ENCODE peak calls at places on chromosomes 4 and X, in nine cellular contexts. One of them, this sample, is unnamed.

GRCh38 chr4:77031544-77031943 is 44.2 kb downstream of the CCNI start:
- DNase-seq in upper lobe of right lung: no peak
- DNase-seq in psoas muscle: no peak
- DNase-seq in fibroblast of pulmonary artery: no peak
- DNase-seq in A549: no peak
- DNase-seq in keratinocyte: no peak
- DNase-seq in pancreas: no peak
- DNase-seq in epithelial cell of esophagus: no peak
- DNase-seq in Panc1: no peak
- DNase-seq in this sample: no peak

GRCh38 chr4:185797018-185797417 is 15.0 kb downstream of the SORBS2 start:
- DNase-seq in upper lobe of right lung: no peak
- DNase-seq in psoas muscle: no peak
- DNase-seq in fibroblast of pulmonary artery: no peak
- DNase-seq in A549: no peak
- DNase-seq in keratinocyte: no peak
- DNase-seq in pancreas: no peak
- DNase-seq in epithelial cell of esophagus: no peak
- DNase-seq in Panc1: no peak
- DNase-seq in this sample: no peak

GRCh38 chr4:55468724-55469123 is 73.0 kb downstream of the TMEM165 start:
- DNase-seq in upper lobe of right lung: no peak
- DNase-seq in psoas muscle: no peak
- DNase-seq in fibroblast of pulmonary artery: peak
- DNase-seq in A549: peak
- DNase-seq in keratinocyte: no peak
- DNase-seq in pancreas: no peak
- DNase-seq in epithelial cell of esophagus: peak
- DNase-seq in Panc1: peak
- DNase-seq in this sample: no peak

GRCh38 chr4:78616046-78616498 is 64.5 kb downstream of the ANXA3 start:
- DNase-seq in upper lobe of right lung: no peak
- DNase-seq in psoas muscle: no peak
- DNase-seq in fibroblast of pulmonary artery: peak
- DNase-seq in A549: no peak
- DNase-seq in keratinocyte: no peak
- DNase-seq in pancreas: no peak
- DNase-seq in epithelial cell of esophagus: no peak
- DNase-seq in Panc1: no peak
- DNase-seq in this sample: peak

GRCh38 chrX:20988118-20988517 is 386.1 kb upstream of the CNKSR2 start:
- DNase-seq in upper lobe of right lung: no peak
- DNase-seq in psoas muscle: no peak
- DNase-seq in fibroblast of pulmonary artery: peak
- DNase-seq in A549: no peak
- DNase-seq in keratinocyte: no peak
- DNase-seq in pancreas: no peak
- DNase-seq in epithelial cell of esophagus: peak
- DNase-seq in Panc1: no peak
- DNase-seq in this sample: no peak

GRCh38 chrX:136880003-136880451 is 498 bp downstream of the RBMX start:
- DNase-seq in upper lobe of right lung: peak
- DNase-seq in psoas muscle: peak
- DNase-seq in fibroblast of pulmonary artery: peak
- DNase-seq in A549: peak
- DNase-seq in keratinocyte: no peak
- DNase-seq in pancreas: no peak
- DNase-seq in epithelial cell of esophagus: peak
- DNase-seq in Panc1: no peak
- DNase-seq in this sample: no peak

GRCh38 chrX:78199851-78200250 is 60.4 kb upstream of the TAF9B start:
- DNase-seq in upper lobe of right lung: no peak
- DNase-seq in psoas muscle: no peak
- DNase-seq in fibroblast of pulmonary artery: peak
- DNase-seq in A549: peak
- DNase-seq in keratinocyte: no peak
- DNase-seq in pancreas: no peak
- DNase-seq in epithelial cell of esophagus: peak
- DNase-seq in Panc1: no peak
- DNase-seq in this sample: no peak

GRCh38 chrX:18424482-18425198 is 768 bp upstream of the CDKL5 start:
- DNase-seq in upper lobe of right lung: peak
- DNase-seq in psoas muscle: no peak
- DNase-seq in fibroblast of pulmonary artery: peak
- DNase-seq in A549: peak
- DNase-seq in keratinocyte: no peak
- DNase-seq in pancreas: peak
- DNase-seq in epithelial cell of esophagus: peak
- DNase-seq in Panc1: no peak
- DNase-seq in this sample: no peak

GRCh38 chrX:22278375-22278774 is 5.7 kb downstream of the CBLL2 start:
- DNase-seq in upper lobe of right lung: no peak
- DNase-seq in psoas muscle: no peak
- DNase-seq in fibroblast of pulmonary artery: no peak
- DNase-seq in A549: peak
- DNase-seq in keratinocyte: no peak
- DNase-seq in pancreas: no peak
- DNase-seq in epithelial cell of esophagus: peak
- DNase-seq in Panc1: no peak
- DNase-seq in this sample: no peak
- TF ChIP-seq CTCF in upper lobe of right lung: no peak
- TF ChIP-seq CTCF in psoas muscle: no peak
- TF ChIP-seq CTCF in fibroblast of pulmonary artery: no peak
- TF ChIP-seq CTCF in A549: no peak
- TF ChIP-seq CTCF in keratinocyte: peak
- TF ChIP-seq CTCF in pancreas: no peak
- TF ChIP-seq CTCF in epithelial cell of esophagus: peak
- TF ChIP-seq CTCF in Panc1: peak
- TF ChIP-seq CTCF in this sample: no peak

GRCh38 chr4:174215055-174215454 is 68.4 kb downstream of the FBXO8 start:
- DNase-seq in upper lobe of right lung: no peak
- DNase-seq in psoas muscle: no peak
- DNase-seq in fibroblast of pulmonary artery: no peak
- DNase-seq in A549: no peak
- DNase-seq in keratinocyte: no peak
- DNase-seq in pancreas: no peak
- DNase-seq in epithelial cell of esophagus: no peak
- DNase-seq in Panc1: no peak
- DNase-seq in this sample: no peak

GRCh38 chr4:174217273-174218126 is 66.0 kb downstream of the FBXO8 start:
- DNase-seq in upper lobe of right lung: no peak
- DNase-seq in psoas muscle: peak
- DNase-seq in fibroblast of pulmonary artery: peak
- DNase-seq in A549: no peak
- DNase-seq in keratinocyte: no peak
- DNase-seq in pancreas: no peak
- DNase-seq in epithelial cell of esophagus: no peak
- DNase-seq in Panc1: no peak
- DNase-seq in this sample: peak

GRCh38 chr4:174214102-174214878 is 69.2 kb downstream of the FBXO8 start:
- DNase-seq in upper lobe of right lung: no peak
- DNase-seq in psoas muscle: no peak
- DNase-seq in fibroblast of pulmonary artery: no peak
- DNase-seq in A549: no peak
- DNase-seq in keratinocyte: no peak
- DNase-seq in pancreas: no peak
- DNase-seq in epithelial cell of esophagus: peak
- DNase-seq in Panc1: no peak
- DNase-seq in this sample: no peak

GRCh38 chr4:174216935-174217272 is 66.6 kb downstream of the FBXO8 start:
- DNase-seq in upper lobe of right lung: no peak
- DNase-seq in psoas muscle: no peak
- DNase-seq in fibroblast of pulmonary artery: no peak
- DNase-seq in A549: no peak
- DNase-seq in keratinocyte: no peak
- DNase-seq in pancreas: no peak
- DNase-seq in epithelial cell of esophagus: no peak
- DNase-seq in Panc1: no peak
- DNase-seq in this sample: no peak

DNA sequence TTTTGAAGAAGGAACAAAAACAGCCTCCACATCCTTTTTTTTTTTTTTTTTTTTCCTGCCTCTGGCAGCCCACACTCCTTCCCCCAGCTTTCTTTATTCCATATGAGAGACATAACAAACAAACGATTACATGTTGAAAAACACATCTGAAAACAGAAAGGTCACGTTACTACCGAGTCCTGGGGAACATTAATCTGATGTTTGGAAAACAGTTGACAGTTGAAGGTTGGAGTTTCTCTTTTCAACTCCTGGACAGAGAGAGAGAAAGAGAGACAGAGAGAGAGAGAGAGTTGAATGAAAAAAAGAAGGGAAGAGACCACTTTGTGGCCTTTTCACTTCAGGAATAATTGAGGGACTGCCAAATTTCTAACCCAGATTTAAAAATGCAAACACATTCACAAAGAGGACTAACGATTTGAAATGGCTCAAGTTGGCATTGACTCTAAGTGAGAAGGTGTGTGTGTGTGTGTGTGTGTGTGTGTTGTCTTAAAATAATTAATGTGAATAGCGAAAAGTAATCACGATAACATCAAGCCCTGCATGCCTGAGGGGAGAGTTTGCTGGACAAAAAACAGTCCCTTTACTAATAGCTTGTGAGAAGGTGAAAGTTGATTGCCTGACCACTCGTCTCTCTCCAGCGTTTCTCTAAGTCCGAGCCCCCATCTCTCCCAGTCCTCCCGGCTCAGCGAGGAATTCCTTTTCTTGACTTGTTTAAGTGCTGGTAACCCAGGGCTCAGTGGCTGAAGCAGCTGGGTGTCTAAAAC is 67.3 kb downstream of the FBXO8 start:
- DNase-seq in upper lobe of right lung: no peak
- DNase-seq in psoas muscle: no peak
- DNase-seq in fibroblast of pulmonary artery: no peak
- DNase-seq in A549: no peak
- DNase-seq in keratinocyte: no peak
- DNase-seq in pancreas: no peak
- DNase-seq in epithelial cell of esophagus: no peak
- DNase-seq in Panc1: no peak
- DNase-seq in this sample: no peak
- H3K4me3 ChIP-seq in upper lobe of right lung: no peak
- H3K4me3 ChIP-seq in psoas muscle: no peak
- H3K4me3 ChIP-seq in fibroblast of pulmonary artery: no peak
- H3K4me3 ChIP-seq in A549: no peak
- H3K4me3 ChIP-seq in keratinocyte: no peak
- H3K4me3 ChIP-seq in pancreas: no peak
- H3K4me3 ChIP-seq in epithelial cell of esophagus: no peak
- H3K4me3 ChIP-seq in Panc1: no peak
- H3K4me3 ChIP-seq in this sample: no peak

GRCh38 chr4:30719363-30720020 is 677 bp upstream of the PCDH7 start:
- DNase-seq in upper lobe of right lung: no peak
- DNase-seq in psoas muscle: peak
- DNase-seq in fibroblast of pulmonary artery: peak
- DNase-seq in A549: peak
- DNase-seq in keratinocyte: no peak
- DNase-seq in pancreas: peak
- DNase-seq in epithelial cell of esophagus: peak
- DNase-seq in Panc1: no peak
- DNase-seq in this sample: no peak

GRCh38 chr4:30720021-30720655 is at the start of gene PCDH7:
- DNase-seq in upper lobe of right lung: no peak
- DNase-seq in psoas muscle: peak
- DNase-seq in fibroblast of pulmonary artery: peak
- DNase-seq in A549: peak
- DNase-seq in keratinocyte: no peak
- DNase-seq in pancreas: peak
- DNase-seq in epithelial cell of esophagus: peak
- DNase-seq in Panc1: no peak
- DNase-seq in this sample: no peak

GRCh38 chr4:30717208-30718020 is 2.8 kb upstream of the PCDH7 start:
- DNase-seq in upper lobe of right lung: peak
- DNase-seq in psoas muscle: peak
- DNase-seq in fibroblast of pulmonary artery: peak
- DNase-seq in A549: peak
- DNase-seq in keratinocyte: no peak
- DNase-seq in pancreas: peak
- DNase-seq in epithelial cell of esophagus: peak
- DNase-seq in Panc1: no peak
- DNase-seq in this sample: no peak

GRCh38 chr4:30718021-30718888 is 1.9 kb upstream of the PCDH7 start:
- DNase-seq in upper lobe of right lung: no peak
- DNase-seq in psoas muscle: peak
- DNase-seq in fibroblast of pulmonary artery: peak
- DNase-seq in A549: no peak
- DNase-seq in keratinocyte: no peak
- DNase-seq in pancreas: peak
- DNase-seq in epithelial cell of esophagus: peak
- DNase-seq in Panc1: no peak
- DNase-seq in this sample: no peak

GRCh38 chr4:30718889-30719252 is 1.3 kb upstream of the PCDH7 start:
- DNase-seq in upper lobe of right lung: no peak
- DNase-seq in psoas muscle: no peak
- DNase-seq in fibroblast of pulmonary artery: peak
- DNase-seq in A549: no peak
- DNase-seq in keratinocyte: no peak
- DNase-seq in pancreas: no peak
- DNase-seq in epithelial cell of esophagus: peak
- DNase-seq in Panc1: no peak
- DNase-seq in this sample: no peak
- TF ChIP-seq CTCF in upper lobe of right lung: no peak
- TF ChIP-seq CTCF in psoas muscle: no peak
- TF ChIP-seq CTCF in fibroblast of pulmonary artery: peak
- TF ChIP-seq CTCF in A549: no peak
- TF ChIP-seq CTCF in keratinocyte: peak
- TF ChIP-seq CTCF in pancreas: no peak
- TF ChIP-seq CTCF in epithelial cell of esophagus: peak
- TF ChIP-seq CTCF in Panc1: peak
- TF ChIP-seq CTCF in this sample: no peak

GRCh38 chr4:1001561-1002130 is 8.4 kb upstream of the SLC26A1 start:
- DNase-seq in upper lobe of right lung: no peak
- DNase-seq in psoas muscle: no peak
- DNase-seq in fibroblast of pulmonary artery: no peak
- DNase-seq in A549: no peak
- DNase-seq in keratinocyte: no peak
- DNase-seq in pancreas: no peak
- DNase-seq in epithelial cell of esophagus: no peak
- DNase-seq in Panc1: no peak
- DNase-seq in this sample: no peak

GRCh38 chr4:1002131-1002630 is 9.0 kb upstream of the SLC26A1 start:
- DNase-seq in upper lobe of right lung: peak
- DNase-seq in psoas muscle: peak
- DNase-seq in fibroblast of pulmonary artery: peak
- DNase-seq in A549: no peak
- DNase-seq in keratinocyte: no peak
- DNase-seq in pancreas: no peak
- DNase-seq in epithelial cell of esophagus: peak
- DNase-seq in Panc1: no peak
- DNase-seq in this sample: no peak

GRCh38 chr4:1004071-1004418 is 7.4 kb upstream of the FGFRL1 start:
- DNase-seq in upper lobe of right lung: no peak
- DNase-seq in psoas muscle: no peak
- DNase-seq in fibroblast of pulmonary artery: no peak
- DNase-seq in A549: no peak
- DNase-seq in keratinocyte: no peak
- DNase-seq in pancreas: no peak
- DNase-seq in epithelial cell of esophagus: no peak
- DNase-seq in Panc1: no peak
- DNase-seq in this sample: no peak

GRCh38 chr4:1003271-1004070 is 8.0 kb upstream of the FGFRL1 start:
- DNase-seq in upper lobe of right lung: no peak
- DNase-seq in psoas muscle: no peak
- DNase-seq in fibroblast of pulmonary artery: no peak
- DNase-seq in A549: no peak
- DNase-seq in keratinocyte: no peak
- DNase-seq in pancreas: no peak
- DNase-seq in epithelial cell of esophagus: no peak
- DNase-seq in Panc1: no peak
- DNase-seq in this sample: no peak

GRCh38 chr4:1002631-1003251 is 8.7 kb upstream of the FGFRL1 start:
- DNase-seq in upper lobe of right lung: no peak
- DNase-seq in psoas muscle: no peak
- DNase-seq in fibroblast of pulmonary artery: no peak
- DNase-seq in A549: no peak
- DNase-seq in keratinocyte: no peak
- DNase-seq in pancreas: no peak
- DNase-seq in epithelial cell of esophagus: no peak
- DNase-seq in Panc1: no peak
- DNase-seq in this sample: no peak
- H3K4me3 ChIP-seq in upper lobe of right lung: no peak
- H3K4me3 ChIP-seq in psoas muscle: peak
- H3K4me3 ChIP-seq in fibroblast of pulmonary artery: no peak
- H3K4me3 ChIP-seq in A549: no peak
- H3K4me3 ChIP-seq in keratinocyte: no peak
- H3K4me3 ChIP-seq in pancreas: no peak
- H3K4me3 ChIP-seq in epithelial cell of esophagus: no peak
- H3K4me3 ChIP-seq in Panc1: no peak
- H3K4me3 ChIP-seq in this sample: no peak